ENCODE peak calls at places on chromosomes 5 and 9, in four cellular contexts. One of them, this sample, is unnamed.

GRCh38 chr5:135989686-135990085 is 34.9 kb upstream of the LECT2 start:
- DNase-seq in tibial nerve: no peak
- DNase-seq in mesenchymal stem cell: no peak
- DNase-seq in mucosa of descending colon: no peak
- DNase-seq in this sample: no peak

GRCh38 chr5:5419291-5420210 is 2.9 kb upstream of the ICE1 start:
- DNase-seq in tibial nerve: no peak
- DNase-seq in mesenchymal stem cell: peak; percentile 80
- DNase-seq in mucosa of descending colon: no peak
- DNase-seq in this sample: no peak

GRCh38 chr5:179126506-179126991 is 66.4 kb downstream of the ZNF354C start:
- DNase-seq in tibial nerve: no peak
- DNase-seq in mesenchymal stem cell: no peak
- DNase-seq in mucosa of descending colon: no peak
- DNase-seq in this sample: no peak

GRCh38 chr9:79254900-79255651 is 316.7 kb upstream of the TLE4 start:
- DNase-seq in tibial nerve: no peak
- DNase-seq in mesenchymal stem cell: no peak
- DNase-seq in mucosa of descending colon: no peak
- DNase-seq in this sample: no peak

GRCh38 chr5:19531374-19531952 is 456.5 kb downstream of the CDH18 start:
- DNase-seq in tibial nerve: no peak
- DNase-seq in mesenchymal stem cell: no peak
- DNase-seq in mucosa of descending colon: no peak
- DNase-seq in this sample: no peak

GRCh38 chr5:50969207-50970145 is 303.0 kb downstream of the PARP8 start:
- DNase-seq in tibial nerve: no peak
- DNase-seq in mesenchymal stem cell: peak; percentile 12
- DNase-seq in mucosa of descending colon: no peak
- DNase-seq in this sample: no peak

GRCh38 chr9:84228130-84228735 is 112.3 kb downstream of the SLC28A3 start:
- DNase-seq in tibial nerve: no peak
- DNase-seq in mesenchymal stem cell: no peak
- DNase-seq in mucosa of descending colon: no peak
- DNase-seq in this sample: no peak

GRCh38 chr5:59134770-59135169 is 551.9 kb downstream of the RAB3C start:
- DNase-seq in tibial nerve: no peak
- DNase-seq in mesenchymal stem cell: no peak
- DNase-seq in mucosa of descending colon: no peak
- DNase-seq in this sample: no peak

GRCh38 chr9:134617246-134617645 is 24.4 kb upstream of the COL5A1 start:
- DNase-seq in tibial nerve: no peak
- DNase-seq in mesenchymal stem cell: no peak
- DNase-seq in mucosa of descending colon: no peak
- DNase-seq in this sample: no peak

GRCh38 chr9:104992696-104993095 is 64.7 kb upstream of the ABCA1 start:
- DNase-seq in tibial nerve: no peak
- DNase-seq in mesenchymal stem cell: peak; percentile 94
- DNase-seq in mucosa of descending colon: no peak
- DNase-seq in this sample: peak; percentile 10

GRCh38 chr5:53994148-53994547 is 316.2 kb downstream of the ARL15 start:
- DNase-seq in tibial nerve: no peak
- DNase-seq in mesenchymal stem cell: peak; percentile 63
- DNase-seq in mucosa of descending colon: no peak
- DNase-seq in this sample: no peak

GRCh38 chr9:96270236-96270635 is 31.7 kb downstream of the HSD17B3 start:
- DNase-seq in tibial nerve: no peak
- DNase-seq in mesenchymal stem cell: no peak
- DNase-seq in mucosa of descending colon: no peak
- DNase-seq in this sample: no peak

GRCh38 chr5:102866315-102866693 is 111.2 kb downstream of the PAM start:
- DNase-seq in tibial nerve: no peak
- DNase-seq in mesenchymal stem cell: no peak
- DNase-seq in mucosa of descending colon: no peak
- DNase-seq in this sample: no peak

GRCh38 chr5:140953234-140953633 is 13.0 kb upstream of the PCDHAC2 start:
- DNase-seq in tibial nerve: no peak
- DNase-seq in mesenchymal stem cell: no peak
- DNase-seq in mucosa of descending colon: no peak
- DNase-seq in this sample: no peak

GRCh38 chr5:81827522-81827921 is 76.6 kb upstream of the SSBP2 start:
- DNase-seq in tibial nerve: no peak
- DNase-seq in mesenchymal stem cell: no peak
- DNase-seq in mucosa of descending colon: no peak
- DNase-seq in this sample: no peak

GRCh38 chr9:114592356-114592755 is 4.8 kb downstream of the ATP6V1G1 start:
- DNase-seq in tibial nerve: no peak
- DNase-seq in mesenchymal stem cell: peak; percentile 29
- DNase-seq in mucosa of descending colon: no peak
- DNase-seq in this sample: peak; percentile 75

GRCh38 chr5:132209131-132209530 is 18.5 kb downstream of the P4HA2 start:
- DNase-seq in tibial nerve: no peak
- DNase-seq in mesenchymal stem cell: peak; percentile 50
- DNase-seq in mucosa of descending colon: no peak
- DNase-seq in this sample: no peak

GRCh38 chr5:122415481-122416120 is 103.6 kb downstream of the SNCAIP start:
- DNase-seq in tibial nerve: peak; percentile 40
- DNase-seq in mesenchymal stem cell: peak; percentile 71
- DNase-seq in mucosa of descending colon: peak; percentile 62
- DNase-seq in this sample: no peak

GRCh38 chr5:61304611-61305369 is 27.3 kb upstream of the ZSWIM6 start:
- DNase-seq in tibial nerve: no peak
- DNase-seq in mesenchymal stem cell: peak; percentile 97
- DNase-seq in mucosa of descending colon: peak; percentile 82
- DNase-seq in this sample: no peak

DNA sequence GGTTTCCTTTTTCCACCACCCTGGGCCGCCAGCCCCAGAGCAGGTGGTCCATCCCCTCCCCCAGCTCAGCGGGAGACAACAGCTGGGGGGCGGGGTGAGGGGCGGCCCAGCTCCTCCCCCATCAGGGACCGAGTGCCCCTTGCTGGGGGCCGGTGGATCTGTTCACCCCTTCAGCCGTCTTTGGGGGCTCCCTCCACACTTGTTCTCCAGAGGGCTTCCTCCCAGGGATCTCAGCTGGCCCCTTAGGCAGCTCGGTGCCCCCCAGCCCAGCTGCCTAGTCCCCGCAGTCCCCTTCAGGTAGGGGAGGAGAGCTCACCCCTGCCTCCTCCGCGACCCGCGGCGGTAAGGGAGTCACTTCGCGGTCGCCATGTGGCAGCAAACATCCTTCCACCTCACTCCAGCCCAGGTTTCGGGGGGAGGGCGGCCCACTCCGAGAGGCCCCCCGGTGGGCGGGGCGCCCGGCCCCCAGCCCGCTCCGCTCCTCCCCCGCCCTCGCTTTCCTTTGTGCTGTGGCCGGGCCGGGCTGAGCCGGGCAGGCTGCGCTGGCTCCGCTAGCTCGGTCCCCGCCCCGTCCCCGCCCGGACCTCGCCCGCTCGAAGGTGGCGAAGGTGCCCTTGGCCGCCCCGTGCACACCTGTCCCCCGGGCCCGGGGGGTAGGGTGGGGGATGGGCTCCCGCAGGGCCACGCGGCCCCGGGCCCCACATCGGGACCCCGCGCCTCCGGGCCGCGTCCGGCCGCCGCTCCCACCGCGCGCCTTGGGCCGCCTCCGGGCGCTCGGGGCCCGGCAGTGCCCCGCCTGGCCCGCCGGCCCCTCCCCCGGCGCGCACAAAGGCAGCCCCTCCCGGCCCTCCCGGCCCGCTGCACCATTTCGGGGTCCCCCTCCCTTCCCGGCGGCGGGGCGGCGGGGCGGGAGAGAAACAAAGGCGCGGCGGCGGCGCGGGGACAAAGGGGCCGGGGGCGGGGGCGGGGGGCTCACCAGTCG is 683 bp downstream of the DBN1 start:
- DNase-seq in tibial nerve: no peak
- DNase-seq in mesenchymal stem cell: peak; percentile 34
- DNase-seq in mucosa of descending colon: peak; percentile 69
- DNase-seq in this sample: peak; percentile 85
- H3K4me1 ChIP-seq in tibial nerve: peaks cover 79% of the 10 kb centered on the region
- H3K4me1 ChIP-seq in mesenchymal stem cell: peaks cover 62% of the 10 kb centered on the region
- H3K4me1 ChIP-seq in mucosa of descending colon: peaks cover 10% of the 10 kb centered on the region
- H3K4me1 ChIP-seq in this sample: peaks cover 30% of the 10 kb centered on the region

DNA sequence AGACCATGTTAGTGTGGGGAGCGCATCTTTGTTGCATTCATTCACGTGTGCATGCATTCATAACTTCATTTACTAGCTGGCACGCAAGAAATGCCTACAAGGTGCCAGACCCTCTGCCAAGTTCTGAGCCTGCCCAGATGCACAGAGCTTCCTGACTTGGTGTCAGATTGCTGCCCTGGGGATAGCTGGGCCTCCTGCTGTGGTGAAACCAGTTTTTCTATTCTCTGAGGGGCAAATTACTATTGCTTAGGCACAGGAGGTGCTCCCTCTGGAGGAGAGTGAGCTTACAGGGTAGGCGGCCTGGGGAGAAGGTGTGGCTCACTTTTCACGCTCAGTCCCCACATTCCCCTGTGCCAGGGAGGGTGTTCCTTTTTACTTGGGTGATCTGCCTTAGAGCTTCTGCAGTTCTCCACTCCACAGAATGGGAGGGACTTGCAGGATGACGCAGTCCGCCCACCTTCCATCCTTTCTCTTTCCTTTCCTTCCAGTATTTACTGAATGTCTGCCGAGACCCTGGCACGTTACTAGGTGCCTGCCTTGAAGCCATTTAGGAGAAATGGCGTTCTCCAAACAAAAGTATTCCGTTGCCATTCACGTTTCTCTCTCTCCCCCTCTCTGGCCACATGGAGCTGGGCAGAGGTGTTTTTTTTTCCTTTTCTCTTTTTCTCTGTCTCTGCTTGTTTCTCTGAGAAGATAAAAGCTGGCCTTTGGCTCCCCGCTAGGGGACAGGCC is 27.9 kb upstream of the CTNNA1 start:
- DNase-seq in tibial nerve: peak; percentile 7
- DNase-seq in mesenchymal stem cell: peak; percentile 54
- DNase-seq in mucosa of descending colon: no peak
- DNase-seq in this sample: no peak
- H3K4me3 ChIP-seq in tibial nerve: peak overlapping the region; percentile 17
- H3K4me3 ChIP-seq in mesenchymal stem cell: no peak overlapping the region
- H3K4me3 ChIP-seq in mucosa of descending colon: no peak overlapping the region
- H3K4me3 ChIP-seq in this sample: no peak overlapping the region

DNA sequence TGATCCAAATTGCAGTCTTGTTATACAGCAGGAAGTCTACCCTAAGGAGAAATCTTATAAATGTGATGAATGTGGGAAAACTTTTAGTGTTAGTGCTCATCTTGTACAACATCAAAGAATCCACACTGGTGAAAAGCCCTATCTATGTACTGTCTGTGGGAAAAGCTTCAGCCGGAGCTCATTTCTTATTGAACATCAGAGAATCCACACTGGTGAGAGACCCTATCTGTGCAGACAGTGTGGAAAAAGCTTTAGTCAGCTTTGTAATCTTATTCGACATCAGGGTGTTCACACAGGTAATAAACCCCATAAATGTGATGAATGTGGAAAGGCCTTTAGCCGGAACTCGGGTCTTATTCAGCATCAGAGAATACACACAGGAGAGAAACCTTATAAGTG is 10.4 kb downstream of the ZNF189 start:
- DNase-seq in tibial nerve: no peak
- DNase-seq in mesenchymal stem cell: peak; percentile 4
- DNase-seq in mucosa of descending colon: no peak
- DNase-seq in this sample: no peak
- H3K9me3 ChIP-seq in tibial nerve: peaks cover 27% of the 10 kb centered on the region
- H3K9me3 ChIP-seq in mesenchymal stem cell: peaks cover 95% of the 10 kb centered on the region
- H3K9me3 ChIP-seq in mucosa of descending colon: peaks cover 93% of the 10 kb centered on the region
- H3K9me3 ChIP-seq in this sample: peaks cover 55% of the 10 kb centered on the region

GRCh38 chr5:40685191-40685590 is 5.5 kb downstream of the PTGER4 start:
- DNase-seq in tibial nerve: no peak
- DNase-seq in mesenchymal stem cell: no peak
- DNase-seq in mucosa of descending colon: no peak
- DNase-seq in this sample: no peak
- H3K4me1 ChIP-seq in tibial nerve: peaks cover 79% of the 10 kb centered on the region
- H3K4me1 ChIP-seq in mesenchymal stem cell: peaks cover 13% of the 10 kb centered on the region
- H3K4me1 ChIP-seq in mucosa of descending colon: peaks cover 24% of the 10 kb centered on the region
- H3K4me1 ChIP-seq in this sample: peaks cover 56% of the 10 kb centered on the region

GRCh38 chr9:121654497-121655140 is 3.2 kb downstream of the DAB2IP start:
- DNase-seq in tibial nerve: no peak
- DNase-seq in mesenchymal stem cell: no peak
- DNase-seq in mucosa of descending colon: no peak
- DNase-seq in this sample: no peak
- H3K4me3 ChIP-seq in tibial nerve: no peak overlapping the region
- H3K4me3 ChIP-seq in mesenchymal stem cell: no peak overlapping the region
- H3K4me3 ChIP-seq in mucosa of descending colon: no peak overlapping the region
- H3K4me3 ChIP-seq in this sample: no peak overlapping the region

DNA sequence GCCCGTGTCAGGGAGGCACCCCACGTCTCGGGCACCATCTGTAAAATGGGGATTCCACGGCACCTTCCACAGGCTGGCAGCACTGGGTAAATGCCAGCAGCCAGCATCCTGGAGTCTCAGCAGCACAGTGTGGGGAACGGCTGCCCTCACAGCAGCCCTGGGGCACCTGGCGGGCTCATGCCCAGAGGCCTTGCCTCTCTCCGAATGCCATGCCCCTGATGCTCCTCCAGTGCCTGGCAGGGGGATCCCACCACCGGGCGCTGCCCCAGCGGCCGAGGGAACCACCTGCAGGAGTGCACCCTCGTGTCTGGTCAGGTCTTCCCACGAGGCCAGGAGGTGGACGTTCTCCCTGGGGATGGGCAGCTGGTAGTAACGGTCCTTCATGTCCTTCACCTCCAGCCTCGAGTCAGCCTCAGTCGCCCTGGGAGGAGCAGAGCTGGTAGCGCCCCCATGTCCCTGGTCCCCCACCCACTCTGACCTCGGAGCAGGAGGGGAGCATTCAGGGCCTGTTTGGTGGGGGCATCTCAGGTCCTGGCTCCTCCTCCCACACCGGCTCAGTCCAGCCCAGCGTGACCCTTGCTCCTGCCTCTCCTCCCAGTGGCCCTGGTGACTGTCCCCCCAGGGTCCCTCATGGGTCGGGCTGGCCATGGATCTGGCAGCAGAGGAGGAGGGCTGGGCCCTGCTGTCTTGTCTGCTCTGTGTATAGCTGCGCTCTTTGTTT is 49.9 kb upstream of the NRARP start:
- DNase-seq in tibial nerve: no peak
- DNase-seq in mesenchymal stem cell: no peak
- DNase-seq in mucosa of descending colon: no peak
- DNase-seq in this sample: no peak
- H3K9me3 ChIP-seq in tibial nerve: no peaks in the 10 kb centered on the region
- H3K9me3 ChIP-seq in mesenchymal stem cell: peaks cover 22% of the 10 kb centered on the region
- H3K9me3 ChIP-seq in mucosa of descending colon: peaks cover 12% of the 10 kb centered on the region
- H3K9me3 ChIP-seq in this sample: peaks cover 2% of the 10 kb centered on the region

DNA sequence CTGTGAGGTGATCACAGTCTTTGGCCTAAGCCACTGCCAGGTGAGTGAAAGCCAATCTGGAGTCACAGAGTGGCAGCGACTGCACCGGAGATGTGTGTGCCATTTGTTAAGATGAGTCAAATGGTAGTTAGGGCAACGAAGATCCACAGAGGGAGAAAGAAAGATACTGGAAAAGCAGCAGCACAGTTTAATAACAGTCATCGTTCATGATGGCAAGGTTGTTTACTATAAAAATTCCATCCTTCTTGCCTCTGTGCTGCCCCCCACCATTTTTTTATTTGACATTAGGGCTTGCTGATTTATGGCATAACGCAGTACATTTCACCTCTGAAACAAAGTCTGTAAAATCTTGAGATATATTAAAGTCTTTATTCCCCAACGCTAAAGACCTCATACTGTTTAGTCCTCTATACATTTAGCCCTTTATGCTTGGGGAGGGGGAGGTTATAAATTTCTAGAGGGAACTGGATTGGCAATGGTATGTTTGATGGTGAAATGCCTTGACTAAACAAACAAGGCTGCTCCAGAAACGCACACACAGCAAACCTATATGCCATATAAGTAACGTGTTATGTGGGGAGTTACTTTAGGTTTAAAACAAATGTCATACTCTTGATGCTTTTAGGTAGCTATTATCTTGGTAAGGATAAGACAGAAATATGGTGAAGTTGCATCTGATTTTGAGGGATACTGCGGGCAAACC is 55.8 kb upstream of the ABL1 start:
- DNase-seq in tibial nerve: no peak
- DNase-seq in mesenchymal stem cell: peak; percentile 75
- DNase-seq in mucosa of descending colon: no peak
- DNase-seq in this sample: no peak
- H3K4me1 ChIP-seq in tibial nerve: peaks cover 50% of the 10 kb centered on the region
- H3K4me1 ChIP-seq in mesenchymal stem cell: peaks cover 13% of the 10 kb centered on the region
- H3K4me1 ChIP-seq in mucosa of descending colon: no peaks in the 10 kb centered on the region
- H3K4me1 ChIP-seq in this sample: peaks cover 4% of the 10 kb centered on the region

This sample was measured in CD8-positive, alpha-beta memory T cell.